ENCODE peak calls at places on chromosome 22, in four cellular contexts. M, T, N and D are unnamed samples. For H3K4me1, the result is how much of the 10 kb centered on the place peaks cover.

GRCh38 chr22:29344137-29344536 is 28.6 kb upstream of the RASL10A start:
- DNase-seq in M (no peak), T (peak), N (peak), D (no peak)

GRCh38 chr22:30240541-30241417 is 5.8 kb downstream of the LIF start:
- DNase-seq in M (no peak), T (no peak), N (no peak), D (no peak)

GRCh38 chr22:22820626-22821025 is 67.0 kb upstream of the IGLL5 start:
- DNase-seq in M (no peak), T (no peak), N (no peak), D (no peak)

GRCh38 chr22:43826142-43827093 is 14.3 kb upstream of the EFCAB6 start:
- DNase-seq in M (no peak), T (peak), N (no peak), D (peak)

GRCh38 chr22:39254122-39254521 is 9.3 kb upstream of the PDGFB start:
- DNase-seq in M (no peak), T (no peak), N (no peak), D (peak)

GRCh38 chr22:17243524-17243923 is 24.3 kb upstream of the ADA2 start:
- DNase-seq in M (peak), T (no peak), N (no peak), D (no peak)

GRCh38 chr22:27318516-27318915 is 483.0 kb downstream of the MN1 start:
- DNase-seq in M (peak), T (peak), N (no peak), D (no peak)

GRCh38 chr22:39469681-39470461 is 13.1 kb downstream of the MGAT3 start:
- DNase-seq in M (no peak), T (no peak), N (no peak), D (no peak)

DNA sequence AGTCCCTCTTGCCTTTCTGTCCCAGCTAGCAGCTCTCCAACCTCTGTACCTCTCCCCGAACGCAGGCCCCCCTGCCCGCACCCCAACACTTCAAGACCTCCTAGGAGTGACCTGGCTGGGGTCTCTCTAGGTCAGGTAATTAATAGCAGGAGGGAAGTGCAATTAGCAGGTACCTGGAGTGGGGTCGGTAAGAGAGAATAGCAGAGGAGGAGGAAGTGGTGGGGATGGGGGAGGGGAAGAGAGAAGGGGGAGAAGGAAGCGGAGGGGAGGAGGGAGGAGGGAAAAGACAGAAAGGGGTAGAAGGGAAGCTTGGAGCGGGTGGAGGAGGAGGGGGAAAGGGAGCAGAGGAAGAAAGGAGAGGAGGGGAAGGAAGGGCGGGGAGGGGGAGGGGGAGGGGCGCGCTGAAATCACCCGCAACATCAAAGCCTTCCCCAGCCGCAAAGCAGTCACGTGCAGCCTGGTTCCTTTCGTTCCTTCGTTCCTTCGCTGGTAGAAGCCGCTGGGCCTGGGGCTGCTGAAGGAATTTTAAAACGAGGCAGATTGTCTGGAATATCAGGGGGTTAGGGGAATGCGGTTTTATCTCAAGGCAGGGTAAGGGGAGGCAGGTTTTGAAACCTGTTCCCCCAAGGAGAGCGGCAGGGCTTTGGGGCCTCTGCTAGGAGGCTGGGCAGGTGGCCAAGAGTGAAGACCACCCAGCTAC is 29.3 kb upstream of the TCF20 start:
- DNase-seq in M (peak), T (no peak), N (no peak), D (peak)
- H3K4me1 ChIP-seq in M (under half), T (under half), N (under half), D (under half)

DNA sequence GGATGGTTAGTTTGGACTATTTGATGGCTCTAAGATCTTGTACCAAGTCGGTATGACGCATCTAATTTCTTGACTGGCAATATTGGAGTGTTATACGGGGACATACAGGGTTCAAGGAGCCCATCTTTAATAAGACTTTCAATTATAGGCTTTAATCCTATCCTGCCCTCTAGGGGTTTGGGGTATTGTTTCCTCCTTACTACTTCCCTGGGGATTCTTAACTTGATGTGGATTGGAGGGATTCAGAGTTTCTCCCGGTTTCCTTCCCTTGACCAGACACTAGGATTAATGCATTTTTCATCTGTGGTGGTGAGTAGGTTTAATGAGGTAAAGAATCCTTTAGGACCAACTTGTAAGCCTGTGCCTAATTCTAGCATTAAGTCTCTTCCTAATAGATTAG is 18.8 kb downstream of the CYP2D6 start:
- DNase-seq in M (no peak), T (no peak), N (no peak), D (no peak)
- TF ChIP-seq CTCF in M (no peak), T (no peak), N (no peak), D (peak)

GRCh38 chr22:37163618-37164534 is 14.2 kb upstream of the IL2RB start:
- DNase-seq in M (no peak), T (no peak), N (no peak), D (no peak)
- H3K9ac ChIP-seq in M (no peak), T (no peak), N (no peak), D (no peak)

GRCh38 chr22:19611590-19611989 is 87.4 kb upstream of the CLDN5 start:
- DNase-seq in M (no peak), T (no peak), N (no peak), D (no peak)
- H3K4me1 ChIP-seq in M (under half), T (under half), N (under half), D (under half)

DNA sequence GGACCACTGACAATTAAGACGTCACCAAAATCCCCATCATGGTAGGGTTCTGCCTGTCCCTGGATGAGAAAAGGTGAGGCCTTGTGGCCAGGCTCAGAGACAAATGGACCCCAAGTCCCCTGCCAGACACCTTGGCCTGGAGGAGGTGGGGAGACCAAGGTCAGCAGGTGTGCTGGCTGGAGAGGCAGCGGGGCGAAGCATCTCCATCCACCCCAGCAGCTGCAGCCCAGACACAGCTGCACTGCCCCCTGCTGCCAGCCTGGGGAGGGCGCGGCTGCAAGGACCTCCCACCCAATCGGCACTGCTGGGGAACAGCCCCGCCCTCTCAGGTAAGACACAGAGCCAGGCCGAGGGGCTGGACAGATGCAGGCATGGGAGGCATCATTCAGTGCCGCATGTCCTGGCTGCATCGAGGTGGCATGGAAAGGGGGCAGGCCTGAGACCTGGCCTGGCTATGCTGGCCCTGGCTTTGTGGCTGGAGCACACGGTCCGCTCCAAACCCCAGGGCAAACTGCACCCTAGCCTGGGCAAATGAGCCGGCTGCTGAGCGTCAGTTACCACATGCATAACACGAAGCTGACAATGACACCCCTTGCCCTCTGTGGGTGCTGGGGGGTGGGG is 12.2 kb upstream of the MFNG start:
- DNase-seq in M (peak), T (no peak), N (no peak), D (peak)
- TF ChIP-seq CTCF in M (peak), T (no peak), N (peak), D (peak)

GRCh38 chr22:20419664-20419951 is 18.0 kb downstream of the SCARF2 start:
- DNase-seq in M (no peak), T (no peak), N (no peak), D (no peak)
- H3K9ac ChIP-seq in M (no peak), T (no peak), N (no peak), D (no peak)